ENCODE peak calls at places on chromosomes 4 and X, in six cellular contexts. F is activated CD4-positive, alpha-beta T cell treated with anti-CD3 and anti-CD28 coated beads for 24 hours; Y is HCEC 1CT; W is ureter; G is kidney glomerular epithelial cell; U is skeletal muscle cell. Z is an unnamed sample.

GRCh38 chrX:37060999-37061398 is 52.8 kb downstream of the FAM47C start:
- DNase-seq in F (no peak), Y (peak), W (no peak), G (peak), U (no peak), Z (no peak)

GRCh38 chr4:64718091-64718490 is 308.8 kb upstream of the TECRL start:
- DNase-seq in F (no peak), Y (peak), W (no peak), G (no peak), U (peak), Z (no peak)

GRCh38 chrX:16671005-16671404 is 21.0 kb downstream of the S100G start:
- DNase-seq in F (no peak), Y (peak), W (no peak), G (peak), U (peak), Z (no peak)

GRCh38 chr4:184397516-184398163 is 76.7 kb downstream of the IRF2 start:
- DNase-seq in F (no peak), Y (no peak), W (no peak), G (no peak), U (no peak), Z (peak)

GRCh38 chr4:20418865-20419451 is 167.3 kb downstream of the SLIT2 start:
- DNase-seq in F (no peak), Y (peak), W (no peak), G (peak), U (no peak), Z (no peak)

GRCh38 chr4:1215347-1216075 is 33.4 kb downstream of the CTBP1 start:
- DNase-seq in F (no peak), Y (no peak), W (no peak), G (no peak), U (no peak), Z (no peak)

GRCh38 chr4:24793219-24794005 is 2.0 kb upstream of the SOD3 start:
- DNase-seq in F (no peak), Y (peak), W (no peak), G (peak), U (no peak), Z (no peak)

GRCh38 chrX:105515561-105515960 is 295.1 kb upstream of the TEX13A start:
- DNase-seq in F (no peak), Y (no peak), W (no peak), G (no peak), U (no peak), Z (no peak)

GRCh38 chr4:183504930-183505555 is at the start of gene ING2:
- DNase-seq in F (no peak), Y (peak), W (peak), G (peak), U (peak), Z (no peak)

GRCh38 chrX:40009462-40009851 is 88.3 kb downstream of the BCOR start:
- DNase-seq in F (no peak), Y (no peak), W (no peak), G (no peak), U (no peak), Z (no peak)

GRCh38 chrX:38061335-38061734 is 55.0 kb downstream of the SYTL5 start:
- DNase-seq in F (no peak), Y (peak), W (no peak), G (peak), U (no peak), Z (no peak)

GRCh38 chr4:176601156-176601555 is 191.6 kb downstream of the VEGFC start:
- DNase-seq in F (no peak), Y (no peak), W (no peak), G (no peak), U (no peak), Z (no peak)

GRCh38 chrX:134374910-134375309 is 85.1 kb upstream of the HPRT1 start:
- DNase-seq in F (no peak), Y (no peak), W (no peak), G (no peak), U (no peak), Z (no peak)

GRCh38 chr4:116342143-116342542 is 743.2 kb downstream of the TRAM1L1 start:
- DNase-seq in F (no peak), Y (no peak), W (no peak), G (no peak), U (no peak), Z (no peak)

GRCh38 chrX:47380268-47380667 is 9.9 kb downstream of the ZNF157 start:
- DNase-seq in F (peak), Y (no peak), W (no peak), G (no peak), U (no peak), Z (no peak)

GRCh38 chrX:47446431-47446830 is 36.6 kb downstream of the ZNF41 start:
- DNase-seq in F (no peak), Y (no peak), W (no peak), G (no peak), U (no peak), Z (no peak)

GRCh38 chr4:88012652-88013051 is 5.2 kb downstream of the PKD2 start:
- DNase-seq in F (no peak), Y (no peak), W (no peak), G (peak), U (no peak), Z (no peak)

GRCh38 chr4:19655666-19656065 is 596.0 kb upstream of the SLIT2 start:
- DNase-seq in F (no peak), Y (no peak), W (no peak), G (no peak), U (no peak), Z (no peak)

GRCh38 chr4:184868623-184869022 is 42.9 kb upstream of the ACSL1 start:
- DNase-seq in F (no peak), Y (no peak), W (no peak), G (no peak), U (no peak), Z (no peak)

GRCh38 chrX:130264573-130264972 is 4.1 kb downstream of the ZNF280C start:
- DNase-seq in F (no peak), Y (no peak), W (no peak), G (no peak), U (no peak), Z (no peak)

GRCh38 chr4:55437356-55437796 is 41.6 kb downstream of the TMEM165 start:
- DNase-seq in F (no peak), Y (peak), W (no peak), G (no peak), U (no peak), Z (no peak)

GRCh38 chrX:100687546-100687945 is 43.5 kb downstream of the SRPX2 start:
- DNase-seq in F (no peak), Y (no peak), W (no peak), G (no peak), U (no peak), Z (no peak)

GRCh38 chr4:3346146-3346545 is 53.3 kb downstream of the RGS12 start:
- DNase-seq in F (no peak), Y (peak), W (peak), G (peak), U (peak), Z (no peak)

GRCh38 chrX:132292753-132293152 is 73.5 kb upstream of the RAP2C start:
- DNase-seq in F (no peak), Y (peak), W (no peak), G (no peak), U (peak), Z (no peak)

GRCh38 chr4:34878961-34879360 is 1365.4 kb downstream of the ARAP2 start:
- DNase-seq in F (no peak), Y (no peak), W (no peak), G (no peak), U (no peak), Z (no peak)

Z was measured in coronary artery.